ENCODE peak calls at places on chromosomes 13 and 19, in nine cellular contexts. N, T, U, Y, X, Q, M, H and G are unnamed samples.

GRCh38 chr13:92158335-92158734 is 759.9 kb downstream of the GPC5 start:
- DNase-seq in N (no peak), Q (no peak), M (no peak), X (no peak), T (no peak), Y (no peak), H (no peak), U (no peak), G (no peak)

GRCh38 chr13:95355491-95355890 is 54.2 kb upstream of the ABCC4 start:
- DNase-seq in M (no peak), Y (no peak), T (no peak), Q (peak; percentile 60), U (no peak), N (peak; percentile 36), H (no peak), X (no peak), G (no peak)

GRCh38 chr19:16447015-16447384 is 24.8 kb downstream of the EPS15L1 start:
- DNase-seq in T (no peak), Y (no peak), U (peak; percentile 87), H (peak; percentile 44), X (peak; percentile 36), M (peak; percentile 94), Q (peak; percentile 82), N (no peak), G (peak; percentile 93)

GRCh38 chr19:39262496-39262895 is 5.7 kb upstream of the IFNL2 start:
- DNase-seq in U (no peak), X (no peak), T (no peak), N (no peak), Y (no peak), Q (no peak), H (no peak), M (no peak), G (no peak)

GRCh38 chr19:11423804-11424318 is 4.7 kb upstream of the RGL3 start:
- DNase-seq in Q (no peak), M (no peak), N (no peak), H (no peak), Y (no peak), U (no peak), T (no peak), X (no peak), G (peak; percentile 58)

GRCh38 chr13:45321230-45321629 is 19.8 kb downstream of the TPT1 start:
- DNase-seq in M (no peak), N (no peak), H (no peak), U (no peak), T (no peak), X (no peak), Y (no peak), Q (no peak), G (no peak)

GRCh38 chr13:107117327-107118012 is 549.5 kb upstream of the ARGLU1 start:
- DNase-seq in U (no peak), Y (no peak), Q (peak; percentile 18), T (no peak), X (no peak), M (no peak), N (peak; percentile 34), H (no peak), G (no peak)

GRCh38 chr19:34484328-34484727 is 2.8 kb downstream of the WTIP start:
- DNase-seq in X (no peak), M (no peak), Q (no peak), U (peak; percentile 83), T (no peak), N (no peak), H (no peak), Y (no peak), G (no peak)

GRCh38 chr19:30059741-30060140 is 117.7 kb downstream of the URI1 start:
- DNase-seq in Y (no peak), M (no peak), N (no peak), U (no peak), T (no peak), Q (no peak), X (no peak), H (no peak), G (no peak)

GRCh38 chr13:43545317-43545874 is 241.4 kb downstream of the ENOX1 start:
- DNase-seq in Q (no peak), M (no peak), U (peak; percentile 39), Y (no peak), N (no peak), X (no peak), H (no peak), T (no peak), G (no peak)

GRCh38 chr13:36026556-36026955 is 104.6 kb downstream of the DCLK1 start:
- DNase-seq in H (no peak), M (no peak), N (no peak), T (no peak), Q (no peak), X (no peak), Y (no peak), U (no peak), G (no peak)